ENCODE peak calls at places on chromosome 21, in eight cellular contexts. M is activated CD4-positive, CD25-positive, alpha-beta regulatory T cell treated with anti-CD3 and anti-CD28 coated beads, Interleukin-2, amount 50 U/mL, for 16 hours; N is fibroblast of lung; Q is NCI-H2029; G is RPMI8226; I is EL; H is body of pancreas; B is CMK. E is an unnamed sample.

GRCh38 chr21:38853421-38853919 is 47.7 kb downstream of the ETS2 start:
- DNase-seq in M (no peak), N (peak), Q (peak), G (peak), I (peak), H (peak), B (no peak), E (no peak)

GRCh38 chr21:39633043-39633442 is 20.3 kb downstream of the B3GALT5 start:
- DNase-seq in M (no peak), N (peak), Q (no peak), G (no peak), I (peak), H (no peak), B (no peak), E (no peak)

GRCh38 chr21:31732891-31733520 is 1.1 kb upstream of the SCAF4 start:
- DNase-seq in M (no peak), N (peak), Q (peak), G (peak), I (peak), H (no peak), B (peak), E (no peak)

GRCh38 chr21:33259995-33260394 is 6.2 kb upstream of the IL10RB start:
- DNase-seq in M (no peak), N (no peak), Q (no peak), G (no peak), I (no peak), H (no peak), B (no peak), E (no peak)

GRCh38 chr21:44083631-44084291 is 23.4 kb upstream of the PWP2 start:
- DNase-seq in M (no peak), N (no peak), Q (no peak), G (no peak), I (no peak), H (peak), B (no peak), E (no peak)

GRCh38 chr21:33246963-33247362 is 17.2 kb downstream of the IFNAR2 start:
- DNase-seq in M (no peak), N (no peak), Q (no peak), G (no peak), I (no peak), H (no peak), B (no peak), E (no peak)

GRCh38 chr21:37455504-37455911 is 88.9 kb downstream of the DYRK1A start:
- DNase-seq in M (no peak), N (no peak), Q (no peak), G (no peak), I (no peak), H (no peak), B (peak), E (no peak)

GRCh38 chr21:38664315-38664714 is 141.4 kb upstream of the ETS2 start:
- DNase-seq in M (no peak), N (no peak), Q (no peak), G (no peak), I (no peak), H (no peak), B (no peak), E (no peak)

GRCh38 chr21:40844935-40845334 is 2.0 kb downstream of the DSCAM start:
- DNase-seq in M (no peak), N (no peak), Q (no peak), G (no peak), I (no peak), H (no peak), B (no peak), E (no peak)

GRCh38 chr21:45726438-45726837 is 82.9 kb downstream of the PCBP3 start:
- DNase-seq in M (no peak), N (no peak), Q (no peak), G (no peak), I (no peak), H (no peak), B (no peak), E (no peak)

GRCh38 chr21:44850208-44850800 is 23.2 kb downstream of the PTTG1IP start:
- DNase-seq in M (no peak), N (no peak), Q (no peak), G (no peak), I (no peak), H (no peak), B (no peak), E (no peak)

E was measured in NCI-H1048.